ENCODE peak calls at places on chromosomes 12 and 14, in seven cellular contexts. O is activated T-helper 1 cell treated with anti-CD3 and anti-CD28 coated beads, Interleukin-2, amount 50 U/mL, for 16 hours; Z is T-helper 2 cell treated with Interferon-gamma antibody and Interleukin-4, amounts not matched to agents 5 μg/mL and 100 μg/mL, for 36 hours; K is kidney tubule cell; G is activated naive CD8-positive, alpha-beta T cell treated with anti-CD3 and anti-CD28 coated beads, Interleukin-2, amount 10 ng/mL, durations not matched to agents 7 days and 5 days; R is DMS53; Q is HCEC 1CT. F is an unnamed sample.

GRCh38 chr12:124636138-124636968 is 68.9 kb upstream of the NCOR2 start:
- DNase-seq in G (no peak), Q (peak), O (no peak), Z (peak), K (peak), R (no peak), F (peak)

GRCh38 chr12:467591-467990 is 7.9 kb downstream of the B4GALNT3 start:
- DNase-seq in K (no peak), O (no peak), Q (no peak), G (no peak), R (no peak), Z (no peak), F (no peak)

GRCh38 chr12:116087962-116088361 is 189.5 kb downstream of the MED13L start:
- DNase-seq in Z (peak), O (no peak), K (no peak), G (no peak), Q (no peak), R (no peak), F (no peak)

GRCh38 chr12:1531160-1531653 is 63.2 kb downstream of the FBXL14 start:
- DNase-seq in Q (no peak), O (no peak), R (peak), G (peak), K (no peak), Z (no peak), F (no peak)

GRCh38 chr14:74945261-74945851 is 10.0 kb downstream of the PGF start:
- DNase-seq in Q (peak), O (no peak), G (no peak), Z (no peak), K (peak), R (peak), F (no peak)

GRCh38 chr12:103924761-103925641 is 5.2 kb upstream of the HSP90B1 start:
- DNase-seq in Q (peak), O (no peak), R (peak), Z (peak), K (peak), G (no peak), F (peak)

GRCh38 chr12:49808686-49809368 is 19.4 kb downstream of the NCKAP5L start:
- DNase-seq in O (no peak), R (no peak), Z (no peak), Q (no peak), K (no peak), G (no peak), F (no peak)

GRCh38 chr12:96751626-96752025 is 155.4 kb upstream of the NEDD1 start:
- DNase-seq in G (no peak), K (peak), Z (no peak), Q (no peak), O (no peak), R (no peak), F (no peak)

GRCh38 chr12:48104531-48104930 is 1.3 kb downstream of the SENP1 start:
- DNase-seq in Z (no peak), Q (no peak), O (no peak), G (no peak), R (peak), K (peak), F (no peak)

GRCh38 chr14:38420045-38420444 is 164.2 kb upstream of the CLEC14A start:
- DNase-seq in O (no peak), Q (peak), R (no peak), K (no peak), G (no peak), Z (no peak), F (peak)

GRCh38 chr14:59585891-59586554 is 9.4 kb upstream of the CCDC175 start:
- DNase-seq in O (no peak), K (no peak), Q (peak), R (no peak), G (no peak), Z (no peak), F (peak)

GRCh38 chr14:100201701-100202100 is 37.2 kb upstream of the YY1 start:
- DNase-seq in R (peak), G (no peak), K (no peak), Z (no peak), Q (no peak), O (no peak), F (no peak)

GRCh38 chr12:122366685-122367475 is 55.6 kb downstream of the CLIP1 start:
- DNase-seq in Z (peak), G (no peak), O (no peak), Q (peak), K (peak), R (peak), F (peak)

GRCh38 chr14:22570132-22570949 is 18.7 kb downstream of the DAD1 start:
- DNase-seq in G (peak), K (peak), R (peak), Q (peak), O (no peak), Z (peak), F (peak)

GRCh38 chr12:92561543-92561899 is 141.3 kb upstream of the PLEKHG7 start:
- DNase-seq in Q (peak), K (no peak), R (no peak), O (no peak), G (no peak), Z (no peak), F (peak)

GRCh38 chr12:109497675-109498074 is 20.2 kb downstream of the UBE3B start:
- DNase-seq in O (no peak), Z (no peak), Q (peak), R (no peak), G (no peak), K (no peak), F (no peak)

GRCh38 chr14:44612002-44612401 is 104.9 kb upstream of the FSCB start:
- DNase-seq in R (no peak), K (no peak), G (no peak), O (no peak), Q (no peak), Z (no peak), F (no peak)

GRCh38 chr12:24661657-24662096 is 287.2 kb downstream of the BCAT1 start:
- DNase-seq in R (no peak), G (no peak), Z (no peak), K (peak), O (no peak), Q (peak), F (no peak)

GRCh38 chr12:70154960-70155589 is 88.2 kb upstream of the CNOT2 start:
- DNase-seq in O (no peak), Q (no peak), K (no peak), Z (no peak), G (no peak), R (peak), F (no peak)

GRCh38 chr12:100295764-100296555 is 29.0 kb downstream of the SCYL2 start:
- DNase-seq in O (no peak), R (no peak), Z (no peak), K (peak), G (no peak), Q (peak), F (peak)

GRCh38 chr14:72222046-72222445 is 289.8 kb downstream of the RGS6 start:
- DNase-seq in G (no peak), Z (no peak), R (no peak), K (no peak), Q (no peak), O (no peak), F (no peak)

GRCh38 chr12:6899837-6900519 is 4.6 kb upstream of the LRRC23 start:
- DNase-seq in K (no peak), O (no peak), Z (no peak), Q (peak), R (peak), G (no peak), F (no peak)

GRCh38 chr14:95338436-95338835 is 18.7 kb upstream of the CLMN start:
- DNase-seq in R (no peak), K (no peak), Z (no peak), Q (no peak), G (no peak), O (no peak), F (no peak)

GRCh38 chr14:71121711-71122110 is 214.5 kb downstream of the PCNX1 start:
- DNase-seq in Z (no peak), G (no peak), K (no peak), O (no peak), R (peak), Q (no peak), F (no peak)

GRCh38 chr12:69240625-69240984 is 1.2 kb downstream of the CPSF6 start:
- DNase-seq in Q (peak), K (peak), G (no peak), O (no peak), Z (no peak), R (peak), F (no peak)

GRCh38 chr12:76065917-76066316 is 18.6 kb downstream of the NAP1L1 start:
- DNase-seq in R (no peak), G (no peak), O (no peak), K (no peak), Z (no peak), Q (no peak), F (no peak)

GRCh38 chr12:106033161-106033675 is 105.5 kb downstream of the NUAK1 start:
- DNase-seq in K (no peak), R (no peak), Z (no peak), Q (no peak), G (no peak), O (no peak), F (no peak)

GRCh38 chr14:77502109-77502782 is 3.6 kb upstream of the ISM2 start:
- DNase-seq in Q (no peak), R (no peak), G (no peak), Z (no peak), K (no peak), O (no peak), F (no peak)

GRCh38 chr12:120172053-120172452 is 22.5 kb downstream of the GCN1 start:
- DNase-seq in R (no peak), Q (no peak), Z (no peak), O (no peak), K (no peak), G (no peak), F (no peak)

F was measured in HFFc6.